ENCODE peak calls at places on chromosomes 1 and 21, in four cellular contexts. D is GM13977, Z is T-helper 2 cell, F is Ammon's horn. N is an unnamed sample.
A peak's percentile ranks its signal among the peaks of the same experiment; 100 is the strongest.

GRCh38 chr1:66761273-66761672 is 9.0 kb downstream of the DYNLT5 start:
- DNase-seq in D (no peak), F (no peak), Z (no peak), N (no peak)

GRCh38 chr1:175602186-175602585 is 141.2 kb downstream of the TNR start:
- DNase-seq in D (no peak), F (no peak), Z (no peak), N (no peak)

GRCh38 chr1:167491586-167492408 is 26.5 kb downstream of the CD247 start:
- DNase-seq in F (no peak), Z (peak; percentile 59), D (no peak), N (no peak)

GRCh38 chr1:29784276-29785136 is 548.2 kb downstream of the PTPRU start:
- DNase-seq in Z (no peak), D (no peak), F (no peak), N (no peak)

GRCh38 chr1:2240251-2241156 is 12.4 kb downstream of the SKI start:
- DNase-seq in Z (no peak), D (no peak), F (peak; percentile 82), N (peak; percentile 75)

GRCh38 chr1:46198026-46198826 is at the start of gene POMGNT1:
- DNase-seq in Z (peak; percentile 89), D (peak; percentile 97), F (peak; percentile 78), N (peak; percentile 89)

GRCh38 chr1:151713874-151714273 is 2.7 kb downstream of the CELF3 start:
- DNase-seq in Z (no peak), D (no peak), F (no peak), N (no peak)

GRCh38 chr21:30337644-30338170 is at the start of gene KRTAP27-1:
- DNase-seq in Z (no peak), F (no peak), D (no peak), N (no peak)

GRCh38 chr21:43917515-43918384 is 52.7 kb downstream of the AGPAT3 start:
- DNase-seq in D (no peak), F (no peak), Z (peak; percentile 61), N (no peak)

GRCh38 chr1:204714861-204715511 is 29.4 kb upstream of the LRRN2 start:
- DNase-seq in Z (no peak), F (no peak), D (peak; percentile 42), N (no peak)

GRCh38 chr1:45803299-45803780 is at the start of gene MAST2:
- DNase-seq in D (peak; percentile 98), F (peak; percentile 91), Z (peak; percentile 92), N (peak; percentile 94)